ENCODE peak calls at places on chromosome 15, in nine cellular contexts. T is tibial artery, W is activated T-cell treated with anti-CD3 and anti-CD28 coated beads for 1 hour, F is progenitor cell of endocrine pancreas, E is Calu3, R is GDM1, N is left cardiac atrium, A is T-helper 2 cell, Y is B cell. G is an unnamed sample.

GRCh38 chr15:47542312-47543094 is 174.8 kb upstream of the SEMA6D start:
- DNase-seq in W (no peak), A (no peak), R (no peak), Y (no peak), E (no peak), N (no peak), T (no peak), F (no peak), G (no peak)

GRCh38 chr15:69607101-69607500 is 154.5 kb downstream of the RPLP1 start:
- DNase-seq in N (no peak), T (no peak), E (no peak), W (no peak), R (no peak), Y (no peak), A (no peak), F (no peak), G (no peak)

GRCh38 chr15:100918690-100919480 is at the start of gene LRRK1:
- DNase-seq in E (peak), W (no peak), N (peak), F (no peak), T (no peak), R (peak), Y (no peak), A (no peak), G (no peak)

GRCh38 chr15:88746451-88746850 is 56.8 kb upstream of the ACAN start:
- DNase-seq in F (no peak), T (no peak), R (no peak), N (no peak), E (no peak), A (no peak), W (no peak), Y (no peak), G (no peak)

GRCh38 chr15:57485869-57486268 is 105.8 kb upstream of the MYZAP start:
- DNase-seq in A (no peak), T (no peak), E (peak), F (no peak), Y (no peak), N (peak), W (no peak), R (no peak), G (no peak)

GRCh38 chr15:83846847-83847246 is 192.9 kb downstream of the ADAMTSL3 start:
- DNase-seq in A (no peak), E (no peak), W (no peak), F (no peak), N (no peak), R (no peak), T (no peak), Y (no peak), G (no peak)

GRCh38 chr15:76006136-76006778 is 6.0 kb downstream of the NRG4 start:
- DNase-seq in W (no peak), F (no peak), Y (no peak), A (no peak), R (no peak), N (no peak), E (no peak), T (peak), G (no peak)

GRCh38 chr15:101539930-101540329 is 50.4 kb upstream of the PCSK6 start:
- DNase-seq in T (no peak), R (no peak), F (no peak), E (no peak), W (no peak), N (no peak), A (no peak), Y (no peak), G (no peak)

GRCh38 chr15:68512052-68512451 is 66.7 kb upstream of the CORO2B start:
- DNase-seq in A (no peak), T (no peak), R (no peak), Y (no peak), N (no peak), F (no peak), E (no peak), W (no peak), G (no peak)

GRCh38 chr15:90594297-90594696 is 64.6 kb downstream of the CRTC3 start:
- DNase-seq in N (peak), A (peak), W (peak), R (peak), T (peak), Y (peak), F (no peak), E (peak), G (peak)

GRCh38 chr15:39392469-39393047 is 188.3 kb upstream of the THBS1 start:
- DNase-seq in F (no peak), R (no peak), W (no peak), A (no peak), N (no peak), Y (no peak), E (no peak), T (no peak), G (no peak)

GRCh38 chr15:86373147-86373546 is 293.5 kb downstream of the AGBL1 start:
- DNase-seq in E (no peak), Y (no peak), W (no peak), A (no peak), R (no peak), T (no peak), F (no peak), N (no peak), G (no peak)

GRCh38 chr15:77841376-77841775 is 208.7 kb upstream of the LINGO1 start:
- DNase-seq in E (no peak), A (no peak), T (no peak), F (no peak), W (no peak), R (no peak), N (no peak), Y (no peak), G (no peak)

GRCh38 chr15:100348578-100348977 is 6.8 kb upstream of the ADAMTS17 start:
- DNase-seq in A (no peak), Y (no peak), F (no peak), T (no peak), N (no peak), W (no peak), R (no peak), E (peak), G (no peak)

GRCh38 chr15:89958107-89958805 is 42.9 kb upstream of the ZNF710 start:
- DNase-seq in F (no peak), R (no peak), Y (no peak), A (no peak), N (no peak), E (no peak), T (no peak), W (no peak), G (no peak)

GRCh38 chr15:28983432-28984311 is 97.9 kb downstream of the APBA2 start:
- DNase-seq in N (no peak), Y (no peak), R (no peak), W (no peak), F (no peak), A (no peak), T (no peak), E (no peak), G (no peak)

GRCh38 chr15:84816694-84817460 is at the start of gene ALPK3:
- DNase-seq in T (peak), Y (no peak), N (peak), E (no peak), F (peak), W (no peak), R (no peak), A (no peak), G (no peak)

GRCh38 chr15:36808401-36809160 is 229.2 kb downstream of the CDIN1 start:
- DNase-seq in F (no peak), R (no peak), T (no peak), N (no peak), W (no peak), Y (no peak), A (no peak), E (no peak), G (no peak)

GRCh38 chr15:67808821-67809220 is 16.5 kb upstream of the SKOR1 start:
- DNase-seq in A (no peak), F (no peak), E (no peak), T (no peak), N (no peak), W (no peak), R (no peak), Y (no peak), G (no peak)

GRCh38 chr15:68328485-68328884 is 50.9 kb downstream of the FEM1B start:
- DNase-seq in R (no peak), W (no peak), E (no peak), T (no peak), N (no peak), Y (no peak), A (no peak), F (no peak), G (peak)

GRCh38 chr15:70092462-70092850 is 5.3 kb downstream of the TLE3 start:
- DNase-seq in Y (no peak), W (no peak), F (no peak), R (no peak), A (no peak), E (no peak), T (no peak), N (no peak), G (no peak)

GRCh38 chr15:32952901-32953889 is 235.4 kb downstream of the GREM1 start:
- DNase-seq in E (no peak), Y (no peak), F (no peak), A (no peak), R (no peak), N (no peak), T (no peak), W (no peak), G (peak)

GRCh38 chr15:78140296-78140695 is 8.9 kb upstream of the IDH3A start:
- DNase-seq in R (no peak), N (no peak), A (no peak), E (no peak), Y (no peak), W (no peak), T (no peak), F (no peak), G (no peak)

GRCh38 chr15:68640791-68641331 is 62.1 kb downstream of the CORO2B start:
- DNase-seq in W (no peak), R (no peak), N (no peak), F (no peak), A (no peak), Y (no peak), T (no peak), E (no peak), G (no peak)

GRCh38 chr15:67051088-67051659 is 14.2 kb upstream of the SMAD3 start:
- DNase-seq in N (no peak), W (no peak), A (no peak), R (no peak), T (no peak), F (no peak), Y (no peak), E (no peak), G (no peak)

GRCh38 chr15:36230741-36231140 is 348.7 kb upstream of the CDIN1 start:
- DNase-seq in Y (no peak), F (no peak), W (no peak), E (no peak), N (no peak), T (no peak), R (no peak), A (no peak), G (no peak)

GRCh38 chr15:41416742-41417417 is at the start of gene RTF1:
- DNase-seq in W (peak), E (peak), R (peak), N (peak), F (peak), Y (peak), A (peak), T (peak), G (peak)

GRCh38 chr15:51335538-51335961 is 2.8 kb downstream of the CYP19A1 start:
- DNase-seq in E (no peak), F (no peak), Y (no peak), T (no peak), N (no peak), W (no peak), R (no peak), A (no peak), G (no peak)

GRCh38 chr15:47486051-47486450 is 231.3 kb upstream of the SEMA6D start:
- DNase-seq in R (no peak), T (no peak), A (no peak), Y (no peak), E (no peak), F (no peak), N (no peak), W (no peak), G (no peak)

GRCh38 chr15:37133619-37134018 is 33.3 kb upstream of the MEIS2 start:
- DNase-seq in F (no peak), A (no peak), Y (no peak), N (no peak), E (no peak), T (no peak), R (no peak), W (no peak), G (no peak)

GRCh38 chr15:80977627-80978036 is 12.0 kb downstream of the MESD start:
- DNase-seq in R (peak), N (peak), A (peak), T (peak), F (no peak), W (peak), E (peak), Y (no peak), G (peak)

GRCh38 chr15:43246261-43246764 is 20.4 kb downstream of the TGM5 start:
- DNase-seq in Y (no peak), T (no peak), F (no peak), A (no peak), W (no peak), N (no peak), R (peak), E (no peak), G (no peak)